ENCODE peak calls at places on chromosome 7, in four cellular contexts. Z is osteoblast, J is ovary, U is tibial artery. D is an unnamed sample. For H3K4me1, the result is how much of the 10 kb centered on the place peaks cover.

GRCh38 chr7:87687653-87688254 is 59.6 kb downstream of the RUNDC3B start:
- DNase-seq in Z (no peak), J (no peak), U (no peak), D (no peak)

GRCh38 chr7:120273476-120273975 is 551 bp downstream of the KCND2 start:
- DNase-seq in Z (peak), J (peak), U (no peak), D (peak)

GRCh38 chr7:158016171-158017087 is 571.2 kb downstream of the PTPRN2 start:
- DNase-seq in Z (no peak), J (no peak), U (peak), D (peak)

GRCh38 chr7:101177644-101178043 is 2.4 kb downstream of the NAT16 start:
- DNase-seq in Z (peak), J (no peak), U (no peak), D (no peak)

GRCh38 chr7:91941450-91941849 is 788 bp downstream of the AKAP9 start:
- DNase-seq in Z (peak), J (peak), U (peak), D (peak)

GRCh38 chr7:157391036-157391710 is 54.4 kb downstream of the DNAJB6 start:
- DNase-seq in Z (no peak), J (no peak), U (no peak), D (no peak)

GRCh38 chr7:107201795-107202450 is 33.1 kb downstream of the HBP1 start:
- DNase-seq in Z (peak), J (no peak), U (no peak), D (peak)

GRCh38 chr7:152735443-152736004 is 24.0 kb upstream of the ACTR3B start:
- DNase-seq in Z (peak), J (no peak), U (no peak), D (no peak)

GRCh38 chr7:130695840-130696239 is 9.5 kb upstream of the TSGA13 start:
- DNase-seq in Z (peak), J (no peak), U (no peak), D (no peak)

GRCh38 chr7:2572101-2572842 is 13.5 kb downstream of the IQCE start:
- DNase-seq in Z (peak), J (no peak), U (no peak), D (no peak)

GRCh38 chr7:23418046-23418445 is 52.2 kb downstream of the IGF2BP3 start:
- DNase-seq in Z (peak), J (no peak), U (no peak), D (no peak)

GRCh38 chr7:69878015-69878414 is 279.7 kb downstream of the AUTS2 start:
- DNase-seq in Z (no peak), J (no peak), U (no peak), D (no peak)

GRCh38 chr7:141675431-141676210 is 26.3 kb downstream of the DENND11 start:
- DNase-seq in Z (peak), J (no peak), U (no peak), D (no peak)

GRCh38 chr7:30238721-30239441 is 45.5 kb upstream of the ZNRF2 start:
- DNase-seq in Z (no peak), J (no peak), U (peak), D (no peak)

GRCh38 chr7:131027287-131027773 is 293.3 kb upstream of the KLF14 start:
- DNase-seq in Z (peak), J (no peak), U (peak), D (peak)

GRCh38 chr7:42189535-42189934 is 47.5 kb downstream of the GLI3 start:
- DNase-seq in Z (no peak), J (no peak), U (no peak), D (no peak)

GRCh38 chr7:159020987-159021386 is 123.7 kb downstream of the VIPR2 start:
- DNase-seq in Z (no peak), J (no peak), U (no peak), D (no peak)

GRCh38 chr7:36949711-36950600 is 225.7 kb upstream of the AOAH start:
- DNase-seq in Z (no peak), J (no peak), U (peak), D (no peak)

GRCh38 chr7:142771353-142771723 is 568 bp downstream of the PRSS2 start:
- DNase-seq in Z (no peak), J (no peak), U (no peak), D (no peak)

GRCh38 chr7:142767861-142768260 is 2.9 kb upstream of the PRSS2 start:
- DNase-seq in Z (no peak), J (no peak), U (no peak), D (no peak)

GRCh38 chr7:142772051-142772450 is 1.3 kb downstream of the PRSS2 start:
- DNase-seq in Z (no peak), J (no peak), U (no peak), D (no peak)

GRCh38 chr7:142773230-142773629 is 2.5 kb downstream of the PRSS2 start:
- DNase-seq in Z (no peak), J (no peak), U (no peak), D (no peak)

GRCh38 chr7:142770720-142771352 is at the start of gene PRSS2:
- DNase-seq in Z (no peak), J (no peak), U (no peak), D (no peak)
- H3K4me1 ChIP-seq in Z (under half), J (under half), U (under half), D (under half)

GRCh38 chr7:45028138-45028919 is 28.3 kb downstream of the CCM2 start:
- DNase-seq in Z (no peak), J (no peak), U (no peak), D (no peak)
- H3K27ac ChIP-seq in Z (no peak), J (no peak), U (no peak), D (peak)

DNA sequence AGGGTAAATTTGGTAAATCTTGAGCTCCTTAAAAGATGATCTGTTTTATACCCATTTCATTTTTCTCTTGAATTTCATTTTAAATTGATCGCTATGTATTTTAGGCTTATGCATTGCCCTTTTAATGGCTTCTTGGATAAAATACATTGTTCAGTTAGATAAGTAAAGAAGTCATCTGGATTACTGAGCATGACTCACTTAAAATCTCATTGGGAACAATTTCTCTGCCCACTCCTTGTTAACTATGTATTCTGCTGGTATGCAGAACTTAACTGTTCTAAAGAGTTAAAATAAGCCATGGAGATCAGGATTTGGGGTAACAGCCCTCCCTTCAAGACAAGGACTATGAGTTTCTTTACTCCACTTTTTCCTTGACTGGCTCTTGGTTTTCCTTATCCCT is 134.2 kb downstream of the SND1 start:
- DNase-seq in Z (peak), J (no peak), U (no peak), D (no peak)
- H3K4me1 ChIP-seq in Z (half or more), J (under half), U (under half), D (under half)

GRCh38 chr7:137877301-137877700 is 30.5 kb upstream of the DGKI start:
- DNase-seq in Z (no peak), J (no peak), U (no peak), D (no peak)
- H3K27ac ChIP-seq in Z (peak), J (no peak), U (peak), D (no peak)

DNA sequence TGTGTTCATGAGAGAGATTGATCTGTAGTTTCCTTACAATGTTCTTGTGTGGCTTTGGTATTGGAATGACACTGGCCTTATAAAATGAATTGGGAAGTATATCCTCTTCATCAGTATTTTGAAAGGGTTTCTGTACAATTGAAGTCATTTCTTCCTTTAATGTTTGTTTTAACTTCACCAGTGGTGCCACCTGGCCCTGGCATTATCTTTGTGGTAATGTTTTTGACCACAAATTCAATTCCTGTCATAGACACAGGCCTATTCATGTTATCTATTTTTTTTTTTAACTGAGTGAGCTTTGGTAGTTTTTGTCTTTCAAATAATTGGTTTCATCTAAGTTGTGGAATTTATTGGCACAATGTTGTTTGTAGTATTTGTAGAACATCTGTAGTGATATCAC is 127.7 kb downstream of the CDK14 start:
- DNase-seq in Z (no peak), J (no peak), U (no peak), D (no peak)
- H3K4me1 ChIP-seq in Z (under half), J (under half), U (half or more), D (under half)

DNA sequence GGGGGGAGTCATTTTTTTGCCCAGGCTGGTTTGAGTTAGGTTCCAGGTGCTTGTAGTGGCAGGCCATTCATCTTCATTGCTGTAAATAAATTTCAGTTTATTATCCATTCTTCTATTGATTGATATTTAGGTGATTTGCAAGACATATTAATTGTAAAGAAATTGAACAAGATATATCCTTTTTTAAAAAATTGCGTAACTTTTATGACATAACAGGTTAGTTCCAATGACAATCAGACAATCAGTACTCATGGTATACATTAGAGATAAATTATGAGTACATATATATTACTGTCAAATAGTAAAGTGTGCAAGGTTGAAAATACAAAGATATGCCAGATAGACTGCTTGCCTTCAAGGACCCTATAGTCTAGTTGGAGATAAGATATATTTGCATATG is 92.2 kb upstream of the GLCCI1 start:
- DNase-seq in Z (no peak), J (no peak), U (no peak), D (no peak)
- H3K27ac ChIP-seq in Z (no peak), J (no peak), U (no peak), D (no peak)